ENCODE peak calls at places on chromosomes 12 and 14, in seven cellular contexts. R is stomach, S is uterus, L is spleen, E is esophagus squamous epithelium, F is ovary, Z is IMR-90. X is an unnamed sample.

GRCh38 chr14:89185919-89186849 is 230.8 kb downstream of the FOXN3 start:
- DNase-seq in Z (peak), S (peak), E (no peak), L (no peak), R (no peak), F (no peak), X (no peak)

GRCh38 chr12:3551386-3551785 is 60.4 kb downstream of the PRMT8 start:
- DNase-seq in Z (no peak), F (peak), L (no peak), S (peak), R (no peak), E (no peak), X (no peak)

GRCh38 chr14:75101491-75101890 is 25.4 kb downstream of the NEK9 start:
- DNase-seq in S (no peak), R (no peak), F (no peak), L (no peak), E (no peak), Z (no peak), X (no peak)

GRCh38 chr12:53101931-53102781 is 1.1 kb upstream of the SOAT2 start:
- DNase-seq in R (no peak), E (no peak), S (no peak), Z (no peak), F (peak), L (no peak), X (peak)

GRCh38 chr12:62983594-62983993 is 48.6 kb upstream of the PPM1H start:
- DNase-seq in R (peak), E (no peak), F (no peak), L (no peak), Z (no peak), S (no peak), X (no peak)

GRCh38 chr12:19181666-19182426 is 52.3 kb downstream of the PLEKHA5 start:
- DNase-seq in E (no peak), Z (no peak), F (no peak), R (no peak), L (no peak), S (no peak), X (no peak)

GRCh38 chr12:52182898-52183543 is 8.8 kb downstream of the KRT80 start:
- DNase-seq in R (no peak), S (no peak), F (no peak), Z (peak), L (no peak), E (no peak), X (no peak)

GRCh38 chr12:19130224-19131019 is 889 bp downstream of the PLEKHA5 start:
- DNase-seq in S (peak), Z (no peak), L (peak), E (no peak), R (peak), F (peak), X (peak)

GRCh38 chr14:100213587-100213955 is 25.4 kb upstream of the YY1 start:
- DNase-seq in S (no peak), R (no peak), F (no peak), Z (no peak), E (no peak), L (no peak), X (no peak)

DNA sequence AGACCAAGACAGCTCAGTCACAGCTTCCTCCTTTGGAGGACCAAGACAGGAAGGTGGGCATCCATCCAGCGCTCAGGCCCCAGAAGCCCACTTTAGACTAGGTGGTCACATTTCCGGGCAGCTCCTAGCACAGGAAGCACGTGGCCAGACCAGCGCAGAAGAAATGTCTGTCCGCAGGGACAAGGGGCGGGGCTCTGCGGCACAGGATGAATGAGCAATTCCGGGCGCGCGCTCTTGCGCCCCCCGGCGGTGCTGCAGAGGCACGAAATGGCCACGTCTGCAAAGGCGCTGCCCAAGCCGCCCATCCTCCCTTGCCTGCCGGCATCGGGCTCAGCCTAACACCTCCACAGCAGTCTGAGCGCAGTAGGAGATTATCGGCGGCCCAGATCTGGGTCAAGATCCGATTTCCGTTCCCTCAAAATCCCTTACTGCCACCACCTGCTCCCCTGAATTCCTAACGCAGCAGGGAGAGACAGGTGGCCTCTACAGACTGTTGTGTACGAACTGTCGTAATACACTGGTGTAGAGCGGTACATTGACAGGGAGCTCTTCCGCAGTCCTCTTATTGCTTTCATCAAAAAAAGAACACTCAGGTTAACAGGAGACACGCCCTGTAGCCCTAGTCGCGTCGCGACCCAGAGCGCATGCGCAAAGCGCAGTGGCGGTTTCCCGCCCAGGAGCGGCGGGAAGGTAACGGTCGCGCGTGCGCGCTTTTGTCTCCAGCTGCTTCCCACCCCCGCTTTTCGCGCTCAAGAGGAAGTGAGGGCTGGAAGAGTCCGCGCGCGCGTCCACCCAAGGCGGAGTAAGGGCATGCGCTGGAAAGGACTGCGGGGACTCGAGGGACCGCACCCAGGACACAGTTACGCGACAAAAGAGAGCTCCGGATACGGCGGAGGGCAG is 794 bp downstream of the TUBA1B start:
- DNase-seq in R (peak), Z (peak), S (peak), F (peak), L (peak), E (peak), X (peak)
- TF ChIP-seq POLR2A in R (no peak), Z (peak), S (peak), F (peak), L (peak), E (peak), X (peak)

GRCh38 chr14:50792634-50793068 is 38.3 kb downstream of the NIN start:
- DNase-seq in L (no peak), S (no peak), F (no peak), R (no peak), Z (no peak), E (no peak), X (no peak)
- H3K4me3 ChIP-seq in L (no peak), S (no peak), F (no peak), R (no peak), Z (no peak), E (no peak), X (no peak)

GRCh38 chr12:57782608-57783465 is at the start of gene TSFM:
- DNase-seq in F (peak), S (peak), L (peak), E (peak), Z (peak), R (peak), X (peak)
- TF ChIP-seq POLR2A in F (peak), S (peak), L (no peak), E (no peak), Z (peak), R (no peak), X (no peak)

GRCh38 chr14:94451091-94451751 is 1.4 kb downstream of the SERPINA11 start:
- DNase-seq in E (no peak), S (no peak), Z (no peak), L (no peak), R (no peak), F (no peak), X (no peak)
- H3K4me3 ChIP-seq in E (no peak), S (no peak), Z (no peak), L (no peak), R (no peak), F (no peak), X (no peak)

GRCh38 chr14:35254736-35255135 is 37.4 kb upstream of the PSMA6 start:
- DNase-seq in E (no peak), S (no peak), F (no peak), L (no peak), Z (no peak), R (no peak), X (no peak)

GRCh38 chr14:35257809-35258208 is 34.4 kb upstream of the PSMA6 start:
- DNase-seq in L (no peak), R (no peak), Z (peak), S (no peak), E (no peak), F (no peak), X (no peak)

GRCh38 chr14:35252485-35252884 is 39.7 kb upstream of the PSMA6 start:
- DNase-seq in L (no peak), E (no peak), F (no peak), S (no peak), Z (no peak), R (no peak), X (no peak)

GRCh38 chr14:35261774-35262173 is 30.4 kb upstream of the PSMA6 start:
- DNase-seq in L (no peak), E (no peak), S (no peak), F (no peak), R (no peak), Z (peak), X (no peak)

DNA sequence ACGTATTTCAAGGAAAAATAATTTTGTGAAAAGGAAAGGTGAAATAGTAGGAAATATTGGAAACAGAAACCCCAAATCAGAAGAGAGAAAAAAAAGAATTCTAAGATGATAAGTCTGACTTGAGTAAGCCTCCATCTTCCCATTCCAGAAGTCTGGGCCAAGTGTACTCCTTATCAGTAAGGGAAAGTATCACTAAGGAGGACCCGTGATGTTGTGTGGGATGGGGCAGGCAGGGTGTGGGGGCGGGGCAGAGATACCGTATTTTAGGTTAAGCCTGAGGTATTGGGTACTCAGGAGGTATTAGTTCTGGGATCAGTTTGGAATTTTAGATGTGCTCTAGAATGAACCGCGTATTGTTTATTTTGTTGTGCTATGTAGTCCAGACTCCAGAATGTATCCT is 33.8 kb upstream of the PSMA6 start:
- DNase-seq in E (no peak), L (no peak), F (peak), R (no peak), S (no peak), Z (no peak), X (no peak)
- TF ChIP-seq POLR2A in E (no peak), L (no peak), F (no peak), R (no peak), S (no peak), Z (no peak), X (no peak)

DNA sequence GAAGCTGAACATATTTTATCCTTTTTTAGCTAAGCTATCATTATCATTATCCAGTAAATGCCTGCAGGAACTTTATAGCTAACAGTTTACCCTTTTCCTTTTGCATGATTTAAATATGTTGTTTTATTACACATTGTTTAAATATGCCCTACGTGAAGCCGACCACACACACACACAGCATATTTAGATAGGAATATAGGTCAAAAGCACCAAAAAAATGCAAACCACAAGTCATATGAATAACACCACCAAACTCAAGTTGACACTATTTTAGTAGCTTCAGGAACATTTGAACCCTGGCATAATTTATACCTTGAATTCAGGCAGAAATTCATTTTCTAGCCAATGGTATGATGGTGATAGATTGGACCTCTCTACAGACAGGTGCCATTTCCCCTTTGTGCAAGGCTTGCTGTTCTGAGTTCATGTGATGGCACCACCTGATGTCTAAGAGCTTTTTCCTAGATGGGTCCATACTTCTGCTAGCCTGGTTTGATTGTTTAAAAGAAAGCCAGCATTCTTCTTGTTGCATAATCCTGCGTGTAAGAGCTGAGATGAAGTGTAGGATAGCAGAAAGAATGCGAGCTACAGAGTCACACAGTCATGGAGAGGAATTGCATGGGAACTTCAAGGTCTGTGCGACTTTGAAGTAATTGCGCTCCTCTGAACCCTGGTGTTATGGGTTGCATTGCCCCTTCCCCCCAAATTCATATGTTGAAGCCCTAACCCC is 454.8 kb upstream of the SOX5 start:
- DNase-seq in R (no peak), Z (peak), L (no peak), E (no peak), S (no peak), F (no peak), X (no peak)
- H3K4me3 ChIP-seq in R (no peak), Z (no peak), L (no peak), E (no peak), S (no peak), F (no peak), X (no peak)

GRCh38 chr12:104064031-104064841 is at the start of gene HCFC2:
- DNase-seq in L (peak), S (peak), F (peak), Z (peak), E (peak), R (peak), X (peak)
- TF ChIP-seq POLR2A in L (no peak), S (peak), F (peak), Z (no peak), E (no peak), R (no peak), X (no peak)

GRCh38 chr14:22394616-22395015 is 194.4 kb downstream of the DAD1 start:
- DNase-seq in L (no peak), F (no peak), E (no peak), S (no peak), R (no peak), Z (no peak), X (no peak)

GRCh38 chr14:22390195-22390594 is 198.8 kb downstream of the DAD1 start:
- DNase-seq in E (no peak), Z (no peak), F (no peak), L (no peak), S (no peak), R (no peak), X (no peak)

GRCh38 chr14:22390824-22391461 is 198.1 kb downstream of the DAD1 start:
- DNase-seq in E (no peak), F (no peak), R (peak), Z (no peak), L (no peak), S (no peak), X (no peak)

GRCh38 chr14:22393796-22394195 is 195.2 kb downstream of the DAD1 start:
- DNase-seq in L (no peak), S (no peak), Z (no peak), F (no peak), E (no peak), R (no peak), X (no peak)

GRCh38 chr14:22391908-22392307 is 197.1 kb downstream of the DAD1 start:
- DNase-seq in F (peak), L (peak), E (no peak), S (peak), Z (peak), R (peak), X (no peak)
- H3K4me3 ChIP-seq in F (no peak), L (no peak), E (no peak), S (no peak), Z (no peak), R (no peak), X (no peak)

DNA sequence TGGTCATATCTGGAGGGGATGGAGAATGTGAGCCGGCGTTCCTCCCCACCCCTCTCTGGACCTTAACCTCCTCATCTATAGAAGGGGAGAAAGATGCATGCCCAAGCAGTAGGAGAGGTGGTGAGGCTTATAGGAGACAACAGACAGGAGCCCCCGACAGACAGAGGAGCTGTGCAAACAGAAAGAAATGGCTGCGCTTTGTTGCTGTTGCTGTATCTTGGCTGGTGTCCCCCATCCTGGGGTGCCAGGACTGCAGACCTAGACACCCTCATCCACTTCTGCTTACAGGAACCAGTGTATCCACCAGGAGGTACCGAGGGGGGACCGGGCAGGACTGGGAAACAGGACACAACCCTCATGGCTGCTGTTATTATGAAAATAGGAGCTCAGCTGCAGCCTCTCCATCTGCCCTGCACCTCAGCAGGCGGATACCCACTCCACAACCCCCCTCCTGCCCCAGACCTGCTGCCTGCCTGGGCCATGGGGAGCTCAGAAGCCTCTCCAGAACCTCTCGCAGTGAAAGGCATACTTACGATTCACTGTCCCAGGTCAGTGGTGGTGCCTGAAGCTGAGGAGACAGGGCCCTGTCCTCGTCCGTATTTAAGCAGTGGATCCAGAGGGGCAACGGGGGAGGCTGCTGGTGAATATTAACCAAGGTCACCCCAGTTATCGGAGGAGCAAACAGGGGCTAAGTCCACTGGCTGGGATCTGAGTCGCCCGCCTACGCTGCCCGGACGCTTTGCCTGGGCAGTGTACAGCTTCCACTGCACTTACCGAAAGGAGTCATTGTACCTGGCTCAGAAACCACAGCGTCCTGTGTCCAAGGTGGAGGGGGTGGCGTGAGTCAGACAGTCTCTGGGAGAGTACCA is at the start of gene SERPINA1:
- DNase-seq in S (no peak), Z (peak), L (no peak), F (no peak), R (peak), E (no peak), X (peak)
- TF ChIP-seq POLR2A in S (no peak), Z (no peak), L (no peak), F (no peak), R (no peak), E (no peak), X (no peak)

GRCh38 chr12:51012570-51013236 is 13.5 kb downstream of the SLC11A2 start:
- DNase-seq in Z (no peak), E (no peak), R (no peak), L (no peak), S (no peak), F (no peak), X (no peak)
- H3K4me3 ChIP-seq in Z (no peak), E (no peak), R (no peak), L (no peak), S (no peak), F (no peak), X (no peak)

X was measured in lower leg skin.